ENCODE peak calls at places on chromosome 4, in six cellular contexts. G is ovary, Q is stomach, X is suprapubic skin, U is tibial nerve, J is A549. B is an unnamed sample.

GRCh38 chr4:162847945-162848549 is 318.6 kb downstream of the NAF1 start:
- DNase-seq in G (no peak), Q (no peak), X (no peak), U (no peak), J (no peak), B (no peak)

GRCh38 chr4:88788424-88788823 is 90.8 kb upstream of the NAP1L5 start:
- DNase-seq in G (no peak), Q (no peak), X (no peak), U (no peak), J (no peak), B (no peak)

GRCh38 chr4:163548481-163549243 is 54.2 kb downstream of the TMA16 start:
- DNase-seq in G (no peak), Q (no peak), X (no peak), U (no peak), J (peak; percentile 32), B (no peak)

GRCh38 chr4:38857354-38858096 is 908 bp upstream of the TLR6 start:
- DNase-seq in G (no peak), Q (no peak), X (no peak), U (no peak), J (peak; percentile 67), B (no peak)

GRCh38 chr4:158995963-158996362 is 106.9 kb upstream of the RAPGEF2 start:
- DNase-seq in G (no peak), Q (no peak), X (no peak), U (no peak), J (no peak), B (no peak)

GRCh38 chr4:7778524-7779193 is 161.0 kb downstream of the AFAP1 start:
- DNase-seq in G (peak; percentile 34), Q (no peak), X (no peak), U (no peak), J (no peak), B (no peak)

GRCh38 chr4:87120411-87121162 is 99.8 kb downstream of the KLHL8 start:
- DNase-seq in G (peak; percentile 81), Q (no peak), X (no peak), U (peak; percentile 47), J (no peak), B (peak; percentile 79)

GRCh38 chr4:155608231-155608885 is 58.3 kb upstream of the GUCY1A1 start:
- DNase-seq in G (no peak), Q (no peak), X (no peak), U (no peak), J (no peak), B (no peak)

GRCh38 chr4:152591361-152591760 is 55.5 kb upstream of the FBXW7 start:
- DNase-seq in G (peak; percentile 56), Q (peak; percentile 61), X (peak; percentile 81), U (peak; percentile 25), J (no peak), B (peak; percentile 88)

GRCh38 chr4:119240128-119240527 is 27.6 kb downstream of the USP53 start:
- DNase-seq in G (no peak), Q (no peak), X (no peak), U (no peak), J (no peak), B (no peak)

GRCh38 chr4:31649878-31650277 is 929.7 kb downstream of the PCDH7 start:
- DNase-seq in G (no peak), Q (no peak), X (no peak), U (no peak), J (no peak), B (no peak)

GRCh38 chr4:89598602-89599001 is 238.4 kb downstream of the SNCA start:
- DNase-seq in G (no peak), Q (no peak), X (no peak), U (no peak), J (peak; percentile 1), B (no peak)

GRCh38 chr4:121307441-121308327 is 73.1 kb downstream of the QRFPR start:
- DNase-seq in G (no peak), Q (no peak), X (no peak), U (no peak), J (peak; percentile 2), B (no peak)

GRCh38 chr4:48756689-48757220 is 23.3 kb downstream of the FRYL start:
- DNase-seq in G (no peak), Q (no peak), X (no peak), U (no peak), J (no peak), B (no peak)

GRCh38 chr4:8278421-8279287 is 9.1 kb downstream of the HTRA3 start:
- DNase-seq in G (peak; percentile 70), Q (no peak), X (no peak), U (no peak), J (peak; percentile 41), B (no peak)

GRCh38 chr4:8854866-8855265 is 16.8 kb downstream of the HMX1 start:
- DNase-seq in G (no peak), Q (no peak), X (no peak), U (no peak), J (no peak), B (no peak)

GRCh38 chr4:6463311-6464289 is 8.8 kb downstream of the PPP2R2C start:
- DNase-seq in G (no peak), Q (peak; percentile 10), X (peak; percentile 47), U (no peak), J (no peak), B (peak; percentile 9)

GRCh38 chr4:52234539-52235174 is 183.6 kb downstream of the SPATA18 start:
- DNase-seq in G (peak; percentile 71), Q (no peak), X (no peak), U (no peak), J (peak; percentile 8), B (no peak)

GRCh38 chr4:26238782-26239647 is 81.8 kb upstream of the RBPJ start:
- DNase-seq in G (no peak), Q (no peak), X (no peak), U (no peak), J (no peak), B (no peak)

GRCh38 chr4:1043162-1043561 is 31.7 kb downstream of the FGFRL1 start:
- DNase-seq in G (no peak), Q (no peak), X (no peak), U (no peak), J (no peak), B (no peak)

GRCh38 chr4:137510866-137511265 is 21.4 kb downstream of the PCDH18 start:
- DNase-seq in G (no peak), Q (no peak), X (no peak), U (no peak), J (no peak), B (no peak)

GRCh38 chr4:69984030-69984443 is 11.7 kb upstream of the STATH start:
- DNase-seq in G (no peak), Q (peak; percentile 32), X (no peak), U (no peak), J (no peak), B (peak; percentile 26)

GRCh38 chr4:57943672-57944071 is 833.5 kb upstream of the IGFBP7 start:
- DNase-seq in G (no peak), Q (no peak), X (no peak), U (no peak), J (no peak), B (no peak)

GRCh38 chr4:128776794-128777216 is 32.7 kb upstream of the JADE1 start:
- DNase-seq in G (peak; percentile 60), Q (peak; percentile 74), X (no peak), U (no peak), J (peak; percentile 64), B (peak; percentile 88)

GRCh38 chr4:55029838-55030503 is 95.4 kb downstream of the KDR start:
- DNase-seq in G (no peak), Q (no peak), X (no peak), U (no peak), J (no peak), B (no peak)

GRCh38 chr4:7358100-7358735 is 76.5 kb downstream of the PSAPL1 start:
- DNase-seq in G (peak; percentile 56), Q (peak; percentile 31), X (no peak), U (no peak), J (peak; percentile 55), B (no peak)

DNA sequence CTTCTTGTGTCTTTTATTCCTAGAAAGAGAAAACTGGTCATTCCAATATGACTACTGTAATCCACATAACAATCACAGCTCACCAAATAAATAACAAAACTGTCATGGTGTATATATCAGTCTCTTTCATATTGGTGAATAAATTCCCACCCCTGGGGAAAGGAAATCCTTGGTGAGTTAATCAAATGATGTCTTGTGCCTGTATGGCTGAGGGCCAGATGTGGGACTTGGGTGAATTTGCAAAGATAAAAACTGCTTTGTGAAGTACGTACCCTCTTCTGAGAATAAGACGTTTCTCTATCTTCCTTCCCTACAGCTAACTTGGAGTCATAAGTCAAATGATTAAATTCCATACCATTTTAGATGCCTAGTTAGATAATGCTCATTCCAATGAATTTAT is 196.6 kb downstream of the DCHS2 start:
- DNase-seq in G (no peak), Q (no peak), X (no peak), U (no peak), J (no peak), B (no peak)
- TF ChIP-seq CTCF in G (no peak), Q (no peak), X (no peak), U (no peak), J (no peak), B (no peak)

GRCh38 chr4:15753786-15754185 is 24.3 kb upstream of the CD38 start:
- DNase-seq in G (no peak), Q (no peak), X (no peak), U (no peak), J (no peak), B (no peak)
- TF ChIP-seq EP300 in G (no peak), Q (no peak), X (no peak), U (no peak), J (no peak), B (no peak)

DNA sequence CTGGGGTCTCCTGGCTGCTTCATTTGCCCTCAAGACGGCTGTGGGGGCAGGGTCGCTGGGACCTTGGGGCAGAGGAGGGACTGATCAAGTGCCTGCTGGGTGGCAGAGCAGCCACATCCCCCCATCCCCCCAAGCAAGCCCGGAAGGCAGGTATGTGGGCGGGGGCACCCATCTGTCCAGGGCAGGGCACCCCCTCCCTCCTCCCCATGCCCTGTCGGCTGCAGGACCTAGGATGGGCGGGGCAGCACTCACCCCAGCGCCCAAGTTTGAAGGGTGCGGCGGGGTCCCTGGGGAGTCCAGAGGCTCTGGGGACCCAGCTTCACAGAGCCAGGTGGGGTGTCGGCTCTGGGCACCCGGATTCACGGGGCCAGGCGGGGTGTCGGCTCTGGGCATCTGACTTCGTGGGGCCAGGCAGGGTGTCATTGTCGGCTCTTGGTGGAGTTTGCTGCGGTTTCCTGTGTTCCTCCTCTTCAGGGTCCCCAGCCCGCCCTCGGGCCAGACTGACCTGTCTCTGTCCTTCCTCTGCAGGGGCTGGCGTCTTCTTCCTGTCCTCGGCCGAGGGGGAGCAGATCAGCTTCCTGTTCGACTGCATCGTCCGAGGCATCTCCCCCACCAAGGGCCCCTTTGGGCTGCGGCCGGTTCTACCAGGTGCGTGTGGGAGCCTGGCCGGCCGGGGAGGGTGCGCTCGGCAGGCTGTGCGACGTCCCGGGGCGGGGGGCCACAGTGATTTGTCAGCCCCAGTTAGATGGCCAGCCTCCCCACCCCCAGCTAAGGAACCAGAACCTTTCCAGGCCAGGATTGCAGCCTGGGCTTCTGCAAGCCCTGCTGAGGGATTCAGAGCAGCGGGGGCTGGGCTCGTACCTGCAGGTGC is 22.1 kb downstream of the DOK7 start:
- DNase-seq in G (no peak), Q (no peak), X (no peak), U (no peak), J (no peak), B (no peak)
- H3K4me3 ChIP-seq in G (no peak overlapping the region), Q (no peak overlapping the region), X (no peak overlapping the region), U (no peak overlapping the region), J (no peak overlapping the region), B (no peak overlapping the region)

DNA sequence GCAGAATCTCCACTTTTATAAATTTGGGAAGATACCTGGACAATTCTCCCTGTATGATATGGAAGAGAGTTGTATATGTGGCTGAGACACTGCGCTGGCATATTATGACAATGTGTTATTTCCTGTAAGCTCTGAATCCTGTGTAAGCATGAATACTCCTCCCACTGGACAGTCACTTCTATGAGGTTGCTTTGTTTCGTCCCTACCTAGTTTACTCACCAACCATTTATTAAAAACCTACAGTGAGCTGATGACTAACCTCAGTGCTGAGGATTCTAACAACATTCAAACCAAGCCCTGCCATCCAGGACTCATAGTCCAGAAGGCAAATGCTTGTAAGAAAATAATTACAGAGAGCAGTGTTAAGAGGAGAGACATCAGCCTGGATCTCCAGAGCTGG is 1632.9 kb upstream of the TENM3 start:
- DNase-seq in G (no peak), Q (no peak), X (no peak), U (no peak), J (no peak), B (no peak)
- TF ChIP-seq CTCF in G (no peak), Q (no peak), X (no peak), U (no peak), J (no peak), B (no peak)

B was measured in upper lobe of left lung.